ENCODE peak calls at places on chromosomes 11 and 22, in six cellular contexts. One of them, this sample, is unnamed. For H3K4me1, the result is how much of the 10 kb centered on the place peaks cover.

GRCh38 chr11:47992959-47993820 is 12.8 kb downstream of the PTPRJ start:
- DNase-seq in IMR-90: peak
- DNase-seq in trophoblast cell: peak
- DNase-seq in H9: no peak
- DNase-seq in mesenchymal stem cell: peak
- DNase-seq in H1: no peak
- DNase-seq in this sample: no peak

GRCh38 chr11:65330544-65330943 is 3.1 kb upstream of the DPF2 start:
- DNase-seq in H9: no peak
- DNase-seq in mesenchymal stem cell: no peak
- DNase-seq in H1: no peak
- DNase-seq in IMR-90: no peak
- DNase-seq in trophoblast cell: no peak
- DNase-seq in this sample: no peak

GRCh38 chr11:48001438-48002021 is 21.2 kb downstream of the PTPRJ start:
- DNase-seq in H1: no peak
- DNase-seq in H9: no peak
- DNase-seq in mesenchymal stem cell: peak
- DNase-seq in trophoblast cell: no peak
- DNase-seq in IMR-90: peak
- DNase-seq in this sample: no peak

GRCh38 chr11:89667001-89667400 is 43.1 kb upstream of the TRIM77 start:
- DNase-seq in IMR-90: no peak
- DNase-seq in trophoblast cell: no peak
- DNase-seq in H1: no peak
- DNase-seq in mesenchymal stem cell: no peak
- DNase-seq in H9: no peak
- DNase-seq in this sample: no peak

GRCh38 chr22:46655861-46656608 is 35.8 kb downstream of the GRAMD4 start:
- DNase-seq in H1: no peak
- DNase-seq in mesenchymal stem cell: no peak
- DNase-seq in trophoblast cell: no peak
- DNase-seq in IMR-90: no peak
- DNase-seq in H9: no peak
- DNase-seq in this sample: no peak

GRCh38 chr11:119481021-119481666 is 58.2 kb upstream of the THY1 start:
- DNase-seq in H1: no peak
- DNase-seq in trophoblast cell: peak
- DNase-seq in H9: peak
- DNase-seq in mesenchymal stem cell: peak
- DNase-seq in IMR-90: peak
- DNase-seq in this sample: peak

GRCh38 chr22:30408388-30409101 is 11.7 kb downstream of the SEC14L2 start:
- DNase-seq in H9: no peak
- DNase-seq in IMR-90: peak
- DNase-seq in mesenchymal stem cell: peak
- DNase-seq in H1: no peak
- DNase-seq in trophoblast cell: no peak
- DNase-seq in this sample: no peak

GRCh38 chr11:45930031-45930794 is 7.8 kb downstream of the LARGE2 start:
- DNase-seq in H1: no peak
- DNase-seq in trophoblast cell: no peak
- DNase-seq in H9: peak
- DNase-seq in IMR-90: no peak
- DNase-seq in mesenchymal stem cell: no peak
- DNase-seq in this sample: no peak

GRCh38 chr11:65440831-65441499 is 18.4 kb downstream of the NEAT1 start:
- DNase-seq in trophoblast cell: no peak
- DNase-seq in mesenchymal stem cell: peak
- DNase-seq in H1: no peak
- DNase-seq in IMR-90: peak
- DNase-seq in H9: no peak
- DNase-seq in this sample: no peak

GRCh38 chr11:28619870-28620540 is 511.8 kb downstream of the METTL15 start:
- DNase-seq in H9: no peak
- DNase-seq in H1: no peak
- DNase-seq in trophoblast cell: no peak
- DNase-seq in mesenchymal stem cell: peak
- DNase-seq in IMR-90: peak
- DNase-seq in this sample: no peak

GRCh38 chr11:119641991-119642745 is 86.8 kb downstream of the NECTIN1 start:
- DNase-seq in mesenchymal stem cell: peak
- DNase-seq in IMR-90: peak
- DNase-seq in H9: no peak
- DNase-seq in H1: no peak
- DNase-seq in trophoblast cell: no peak
- DNase-seq in this sample: no peak

GRCh38 chr11:64789331-64790204 is 11.2 kb upstream of the SF1 start:
- DNase-seq in trophoblast cell: no peak
- DNase-seq in IMR-90: no peak
- DNase-seq in H9: no peak
- DNase-seq in mesenchymal stem cell: no peak
- DNase-seq in H1: no peak
- DNase-seq in this sample: no peak

GRCh38 chr11:12523180-12523924 is 146.0 kb downstream of the PARVA start:
- DNase-seq in mesenchymal stem cell: no peak
- DNase-seq in trophoblast cell: no peak
- DNase-seq in H9: no peak
- DNase-seq in IMR-90: peak
- DNase-seq in H1: no peak
- DNase-seq in this sample: no peak

GRCh38 chr11:1868636-1869291 is 15.9 kb downstream of the LSP1 start:
- DNase-seq in H1: no peak
- DNase-seq in mesenchymal stem cell: no peak
- DNase-seq in IMR-90: no peak
- DNase-seq in trophoblast cell: no peak
- DNase-seq in H9: no peak
- DNase-seq in this sample: no peak

GRCh38 chr11:129298990-129299389 is 76.7 kb upstream of the BARX2 start:
- DNase-seq in IMR-90: no peak
- DNase-seq in trophoblast cell: no peak
- DNase-seq in mesenchymal stem cell: no peak
- DNase-seq in H9: no peak
- DNase-seq in H1: no peak
- DNase-seq in this sample: no peak

GRCh38 chr22:34814260-34814659 is 251.7 kb upstream of the ISX start:
- DNase-seq in trophoblast cell: no peak
- DNase-seq in H1: no peak
- DNase-seq in IMR-90: no peak
- DNase-seq in mesenchymal stem cell: peak
- DNase-seq in H9: no peak
- DNase-seq in this sample: no peak

GRCh38 chr11:96263361-96263763 is 79.6 kb downstream of the MAML2 start:
- DNase-seq in IMR-90: peak
- DNase-seq in H9: no peak
- DNase-seq in mesenchymal stem cell: peak
- DNase-seq in H1: no peak
- DNase-seq in trophoblast cell: peak
- DNase-seq in this sample: no peak
- H3K4me1 ChIP-seq in IMR-90: under half
- H3K4me1 ChIP-seq in H9: under half
- H3K4me1 ChIP-seq in mesenchymal stem cell: under half
- H3K4me1 ChIP-seq in H1: under half
- H3K4me1 ChIP-seq in trophoblast cell: under half
- H3K4me1 ChIP-seq in this sample: under half

DNA sequence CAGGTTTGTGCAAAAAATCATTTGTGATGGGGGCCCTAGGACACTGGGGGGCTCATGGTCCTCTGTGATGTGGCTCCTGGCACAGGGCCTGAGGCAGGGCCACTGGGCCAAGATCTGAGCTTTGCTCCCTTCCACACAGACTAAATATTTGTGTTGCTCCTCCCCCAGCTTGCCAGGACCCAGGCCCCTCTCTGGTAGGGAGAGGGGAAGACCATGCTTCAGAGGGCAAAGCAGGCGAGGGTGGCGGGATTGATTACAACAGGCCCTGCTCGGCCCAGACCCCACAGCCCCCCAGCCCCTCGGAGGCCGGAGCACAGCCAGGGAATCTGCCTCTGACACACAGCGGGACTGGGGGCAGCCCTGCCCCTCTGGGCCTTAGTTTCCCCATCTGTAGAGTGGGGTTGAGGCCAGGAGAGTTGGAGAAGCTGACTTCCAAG is 29.0 kb downstream of the WNT11 start:
- DNase-seq in trophoblast cell: no peak
- DNase-seq in H1: no peak
- DNase-seq in mesenchymal stem cell: no peak
- DNase-seq in IMR-90: no peak
- DNase-seq in H9: no peak
- DNase-seq in this sample: no peak
- H3K14ac ChIP-seq in trophoblast cell: no peak
- H3K14ac ChIP-seq in H1: no peak
- H3K14ac ChIP-seq in mesenchymal stem cell: no peak
- H3K14ac ChIP-seq in IMR-90: no peak
- H3K14ac ChIP-seq in H9: no peak
- H3K14ac ChIP-seq in this sample: peak

GRCh38 chr11:69361048-69361447 is 67.1 kb downstream of the MYEOV start:
- DNase-seq in H9: peak
- DNase-seq in mesenchymal stem cell: no peak
- DNase-seq in H1: no peak
- DNase-seq in IMR-90: no peak
- DNase-seq in trophoblast cell: no peak
- DNase-seq in this sample: no peak

GRCh38 chr11:69361466-69361865 is 67.5 kb downstream of the MYEOV start:
- DNase-seq in H9: peak
- DNase-seq in IMR-90: no peak
- DNase-seq in trophoblast cell: no peak
- DNase-seq in H1: no peak
- DNase-seq in mesenchymal stem cell: no peak
- DNase-seq in this sample: no peak

GRCh38 chr11:69360606-69361005 is 66.7 kb downstream of the MYEOV start:
- DNase-seq in IMR-90: no peak
- DNase-seq in mesenchymal stem cell: no peak
- DNase-seq in H1: no peak
- DNase-seq in trophoblast cell: no peak
- DNase-seq in H9: peak
- DNase-seq in this sample: no peak

GRCh38 chr11:69358398-69359080 is 64.6 kb downstream of the MYEOV start:
- DNase-seq in H1: no peak
- DNase-seq in H9: peak
- DNase-seq in mesenchymal stem cell: no peak
- DNase-seq in trophoblast cell: no peak
- DNase-seq in IMR-90: no peak
- DNase-seq in this sample: no peak

DNA sequence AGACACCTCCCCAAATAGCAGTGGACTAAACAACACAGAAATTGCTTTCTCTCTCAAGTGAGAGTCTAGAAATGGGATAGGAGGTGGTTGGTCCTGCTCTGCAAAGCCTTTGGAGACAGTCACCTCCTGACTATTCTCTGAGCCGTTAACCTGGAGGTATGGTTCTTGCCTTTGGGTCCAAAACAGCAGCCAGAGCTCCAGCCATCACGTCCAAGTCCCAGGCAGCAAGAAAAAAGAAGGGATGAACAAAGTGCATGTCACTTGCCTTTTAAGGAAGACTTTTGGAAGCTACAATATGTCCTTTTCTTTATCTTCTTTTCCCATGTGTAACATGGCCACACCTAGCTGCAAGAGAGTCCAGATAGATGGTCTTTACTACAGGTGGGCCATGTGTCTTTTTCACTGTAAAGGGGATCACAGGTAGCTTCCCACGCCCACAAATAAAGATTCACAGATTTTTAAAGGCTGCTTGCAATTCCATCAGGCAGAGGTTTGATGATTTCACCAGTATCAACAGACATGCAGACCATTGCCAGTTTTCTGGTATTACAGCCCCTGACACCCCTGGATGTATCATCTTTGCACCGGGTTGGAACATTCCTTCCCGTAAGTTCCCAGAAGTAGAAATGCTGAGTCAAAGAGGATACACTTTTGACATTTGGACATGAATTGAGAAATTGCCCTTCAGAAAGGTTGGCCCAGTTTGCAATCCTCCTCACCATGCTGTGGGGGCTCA is 65.9 kb downstream of the MYEOV start:
- DNase-seq in mesenchymal stem cell: peak
- DNase-seq in IMR-90: peak
- DNase-seq in H1: no peak
- DNase-seq in H9: peak
- DNase-seq in trophoblast cell: no peak
- DNase-seq in this sample: no peak
- H3K4me1 ChIP-seq in mesenchymal stem cell: under half
- H3K4me1 ChIP-seq in IMR-90: under half
- H3K4me1 ChIP-seq in H1: under half
- H3K4me1 ChIP-seq in H9: under half
- H3K4me1 ChIP-seq in trophoblast cell: under half
- H3K4me1 ChIP-seq in this sample: under half

GRCh38 chr11:74297484-74297883 is 14.0 kb downstream of the P4HA3 start:
- DNase-seq in mesenchymal stem cell: no peak
- DNase-seq in IMR-90: no peak
- DNase-seq in H1: no peak
- DNase-seq in trophoblast cell: no peak
- DNase-seq in H9: no peak
- DNase-seq in this sample: no peak

GRCh38 chr11:74299000-74299399 is 12.4 kb downstream of the P4HA3 start:
- DNase-seq in IMR-90: no peak
- DNase-seq in H9: no peak
- DNase-seq in mesenchymal stem cell: no peak
- DNase-seq in H1: no peak
- DNase-seq in trophoblast cell: no peak
- DNase-seq in this sample: no peak
- H3K14ac ChIP-seq in IMR-90: no peak
- H3K14ac ChIP-seq in H9: no peak
- H3K14ac ChIP-seq in mesenchymal stem cell: no peak
- H3K14ac ChIP-seq in H1: no peak
- H3K14ac ChIP-seq in trophoblast cell: no peak
- H3K14ac ChIP-seq in this sample: no peak

GRCh38 chr11:112705148-112705547 is 256.1 kb upstream of the NCAM1 start:
- DNase-seq in H1: no peak
- DNase-seq in IMR-90: no peak
- DNase-seq in trophoblast cell: no peak
- DNase-seq in mesenchymal stem cell: no peak
- DNase-seq in H9: no peak
- DNase-seq in this sample: no peak

DNA sequence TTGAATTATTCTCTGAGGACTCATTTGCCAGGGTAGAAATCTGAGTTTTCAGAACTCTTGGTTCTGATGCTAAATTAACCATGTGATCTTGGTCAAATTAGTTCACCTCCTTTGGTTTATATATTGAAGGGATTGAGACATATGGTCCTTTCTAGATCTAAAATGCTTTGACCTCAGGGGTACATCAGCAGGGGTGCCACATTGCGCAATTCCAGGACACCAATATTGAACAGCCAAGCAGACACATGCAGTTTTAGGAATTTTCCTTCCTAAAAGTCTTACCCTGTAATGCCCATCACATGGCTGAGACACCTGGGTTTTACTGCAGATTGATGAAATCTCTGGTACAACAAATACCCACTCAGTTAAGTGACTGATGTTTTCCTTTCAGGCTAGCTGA is 254.4 kb upstream of the NCAM1 start:
- DNase-seq in H9: no peak
- DNase-seq in trophoblast cell: no peak
- DNase-seq in H1: no peak
- DNase-seq in mesenchymal stem cell: no peak
- DNase-seq in IMR-90: no peak
- DNase-seq in this sample: no peak
- H3K4me1 ChIP-seq in H9: under half
- H3K4me1 ChIP-seq in trophoblast cell: under half
- H3K4me1 ChIP-seq in H1: under half
- H3K4me1 ChIP-seq in mesenchymal stem cell: under half
- H3K4me1 ChIP-seq in IMR-90: under half
- H3K4me1 ChIP-seq in this sample: under half

GRCh38 chr22:37416389-37416788 is 10.9 kb downstream of the ELFN2 start:
- DNase-seq in mesenchymal stem cell: no peak
- DNase-seq in H1: no peak
- DNase-seq in IMR-90: no peak
- DNase-seq in H9: no peak
- DNase-seq in trophoblast cell: no peak
- DNase-seq in this sample: no peak
- H3K14ac ChIP-seq in mesenchymal stem cell: no peak
- H3K14ac ChIP-seq in H1: no peak
- H3K14ac ChIP-seq in IMR-90: no peak
- H3K14ac ChIP-seq in H9: no peak
- H3K14ac ChIP-seq in trophoblast cell: no peak
- H3K14ac ChIP-seq in this sample: peak

This sample was measured in neuronal stem cell.